ENCODE peak calls at places on chromosomes 16 and 17, in nine cellular contexts. M is neural progenitor cell; B is aorta; I is GM12878; W is left ventricle myocardium inferior; V is CD8-positive, alpha-beta T cell; U is A549; K is body of pancreas; T is stomach. S is an unnamed sample. For H3K4me1, the result is how much of the 10 kb centered on the place peaks cover.

GRCh38 chr17:61005358-61005757 is 327.7 kb downstream of the BCAS3 start:
- DNase-seq in M (no peak), B (no peak), I (no peak), W (no peak), V (no peak), U (no peak), K (no peak), T (no peak), S (no peak)

GRCh38 chr17:78779848-78780247 is 2.2 kb downstream of the CYTH1 start:
- DNase-seq in M (peak), B (peak), I (no peak), W (no peak), V (peak), U (no peak), K (no peak), T (no peak), S (peak)

GRCh38 chr17:48215583-48216139 is 108.1 kb downstream of the SNX11 start:
- DNase-seq in M (peak), B (no peak), I (no peak), W (no peak), V (no peak), U (peak), K (no peak), T (no peak), S (peak)

GRCh38 chr16:66588981-66589713 is 9.9 kb downstream of the CMTM2 start:
- DNase-seq in M (peak), B (no peak), I (no peak), W (no peak), V (peak), U (peak), K (peak), T (peak), S (peak)

GRCh38 chr17:26774291-26775218 is 519.4 kb upstream of the WSB1 start:
- DNase-seq in M (no peak), B (peak), I (no peak), W (no peak), V (no peak), U (no peak), K (no peak), T (no peak), S (no peak)

GRCh38 chr16:8936421-8936820 is 27.3 kb downstream of the USP7 start:
- DNase-seq in M (peak), B (no peak), I (no peak), W (no peak), V (peak), U (peak), K (peak), T (peak), S (peak)

GRCh38 chr17:73455050-73455687 is 143.4 kb upstream of the CDC42EP4 start:
- DNase-seq in M (no peak), B (peak), I (no peak), W (no peak), V (no peak), U (no peak), K (peak), T (peak), S (peak)

GRCh38 chr17:72538443-72538842 is 417.6 kb downstream of the SOX9 start:
- DNase-seq in M (no peak), B (no peak), I (no peak), W (no peak), V (no peak), U (no peak), K (no peak), T (no peak), S (no peak)

GRCh38 chr17:58501451-58501850 is 13.0 kb downstream of the MTMR4 start:
- DNase-seq in M (no peak), B (no peak), I (no peak), W (no peak), V (no peak), U (no peak), K (no peak), T (no peak), S (no peak)

GRCh38 chr16:57592591-57593003 is 35.8 kb upstream of the ADGRG1 start:
- DNase-seq in M (no peak), B (peak), I (no peak), W (no peak), V (peak), U (no peak), K (no peak), T (peak), S (peak)
- H3K4me1 ChIP-seq in M (under half), B (under half), I (under half), W (under half), V (under half), U (under half), K (under half), T (under half), S (under half)

GRCh38 chr16:29011851-29012250 is 27.0 kb downstream of the LAT start:
- DNase-seq in M (no peak), B (no peak), I (no peak), W (no peak), V (no peak), U (no peak), K (no peak), T (no peak), S (no peak)

GRCh38 chr16:29007865-29008593 is 23.2 kb downstream of the LAT start:
- DNase-seq in M (no peak), B (no peak), I (no peak), W (no peak), V (peak), U (no peak), K (no peak), T (no peak), S (no peak)

GRCh38 chr16:29011112-29011511 is 26.3 kb downstream of the LAT start:
- DNase-seq in M (peak), B (no peak), I (no peak), W (no peak), V (no peak), U (no peak), K (no peak), T (no peak), S (no peak)

GRCh38 chr16:29009838-29010166 is 24.9 kb downstream of the LAT start:
- DNase-seq in M (no peak), B (no peak), I (no peak), W (no peak), V (no peak), U (no peak), K (no peak), T (no peak), S (no peak)

DNA sequence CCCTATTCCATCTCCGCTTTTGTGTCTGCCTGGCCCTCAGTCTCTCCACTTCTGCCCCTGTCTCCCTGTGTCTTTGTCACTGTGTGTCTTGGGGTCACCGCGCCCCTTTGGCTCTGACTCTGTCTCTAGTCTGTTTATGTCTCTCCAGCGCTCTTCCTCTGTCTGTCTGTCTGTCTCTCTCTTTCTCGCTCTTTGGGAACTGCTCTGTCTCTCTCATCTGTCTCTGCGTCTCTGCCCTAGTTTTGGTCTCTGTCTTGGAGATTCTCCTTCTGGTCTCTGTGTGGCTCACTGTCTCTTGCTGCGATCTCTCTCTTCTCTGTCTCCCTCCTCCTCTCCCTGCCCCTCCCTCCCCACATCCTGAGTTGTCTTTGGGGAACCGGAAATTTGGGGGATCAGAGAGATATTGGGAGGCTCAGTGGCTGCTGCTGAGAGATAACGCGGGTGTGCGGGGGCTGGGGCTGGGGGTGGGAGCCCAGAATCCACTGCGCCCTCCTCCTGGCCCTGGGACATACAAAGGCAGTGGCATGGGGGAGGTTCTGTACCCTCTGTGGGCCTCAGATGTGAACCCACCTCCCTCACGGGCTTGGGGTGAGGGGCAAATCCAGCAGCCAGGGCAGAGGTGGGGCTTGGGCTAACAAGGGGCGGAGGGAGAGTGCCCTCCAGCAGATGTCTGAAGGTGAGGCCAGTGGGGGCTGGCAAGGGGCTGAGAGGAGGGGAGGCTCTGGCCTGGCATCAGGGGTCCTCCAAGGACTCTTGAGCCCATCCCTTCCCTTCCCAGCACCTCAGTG is 24.4 kb downstream of the LAT start:
- DNase-seq in M (no peak), B (no peak), I (no peak), W (no peak), V (peak), U (no peak), K (no peak), T (no peak), S (no peak)
- H3K4me3 ChIP-seq in M (no peak), B (no peak), I (no peak), W (no peak), V (peak), U (no peak), K (no peak), T (no peak), S (no peak)

GRCh38 chr17:80053102-80053501 is 16.7 kb downstream of the CCDC40 start:
- DNase-seq in M (no peak), B (no peak), I (no peak), W (no peak), V (no peak), U (no peak), K (no peak), T (no peak), S (no peak)
- H3K27ac ChIP-seq in M (no peak), B (no peak), I (no peak), W (no peak), V (no peak), U (no peak), K (no peak), T (no peak), S (no peak)

GRCh38 chr17:35244345-35245195 is 1.7 kb downstream of the SLFN5 start:
- DNase-seq in M (peak), B (peak), I (no peak), W (peak), V (peak), U (peak), K (peak), T (peak), S (peak)

GRCh38 chr17:35243459-35244204 is 760 bp downstream of the SLFN5 start:
- DNase-seq in M (peak), B (no peak), I (no peak), W (peak), V (peak), U (peak), K (peak), T (peak), S (peak)

GRCh38 chr17:35241520-35241919 is 1.4 kb upstream of the SLFN5 start:
- DNase-seq in M (no peak), B (no peak), I (no peak), W (no peak), V (peak), U (no peak), K (peak), T (no peak), S (no peak)

GRCh38 chr17:35242158-35242804 is 591 bp upstream of the SLFN5 start:
- DNase-seq in M (peak), B (peak), I (no peak), W (peak), V (peak), U (peak), K (peak), T (peak), S (peak)

GRCh38 chr17:35242805-35243458 is at the start of gene SLFN5:
- DNase-seq in M (peak), B (peak), I (peak), W (peak), V (peak), U (peak), K (peak), T (peak), S (peak)
- H3K4me1 ChIP-seq in M (under half), B (under half), I (under half), W (under half), V (under half), U (under half), K (under half), T (under half), S (under half)

DNA sequence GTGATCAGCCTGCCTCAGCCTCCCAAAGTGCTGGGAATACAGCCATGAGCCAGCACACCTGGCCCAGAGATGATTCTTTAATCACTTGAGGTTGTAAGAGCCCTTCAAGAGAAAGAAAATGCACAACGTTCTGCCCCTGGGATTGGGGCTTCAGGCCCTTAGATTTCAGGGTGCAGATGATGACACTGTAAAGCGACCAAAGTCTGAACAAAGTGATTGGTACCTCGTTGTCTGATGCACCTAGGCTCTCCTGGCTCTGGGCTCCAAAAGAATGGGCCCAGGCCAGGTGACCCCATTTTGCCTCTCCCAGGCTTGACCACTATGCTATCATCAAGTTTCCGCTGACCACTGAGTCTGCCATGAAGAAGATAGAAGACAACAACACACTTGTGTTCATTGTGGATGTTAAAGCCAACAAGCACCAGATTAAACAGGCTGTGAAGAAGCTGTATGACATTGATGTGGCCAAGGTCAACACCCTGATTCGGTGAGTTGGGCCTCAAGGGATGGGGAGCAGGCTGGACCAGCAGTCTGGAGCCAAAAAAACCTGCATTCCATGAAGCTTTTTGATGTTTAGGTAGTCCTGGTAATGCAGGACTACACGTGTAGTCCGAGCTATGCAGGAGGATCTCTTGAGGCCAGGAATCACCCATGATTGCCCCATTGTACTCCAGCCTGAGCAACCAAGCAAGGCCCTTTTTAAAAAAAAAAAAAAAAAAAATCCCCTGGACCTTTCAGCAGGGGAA is 2.8 kb downstream of the RPL23A start:
- DNase-seq in M (no peak), B (no peak), I (no peak), W (no peak), V (no peak), U (no peak), K (no peak), T (no peak), S (no peak)
- H3K4me3 ChIP-seq in M (peak), B (no peak), I (peak), W (no peak), V (no peak), U (peak), K (no peak), T (peak), S (no peak)

GRCh38 chr16:30565984-30566383 is 5.5 kb downstream of the ZNF688 start:
- DNase-seq in M (no peak), B (no peak), I (no peak), W (no peak), V (no peak), U (no peak), K (no peak), T (no peak), S (no peak)
- H3K27ac ChIP-seq in M (no peak), B (no peak), I (no peak), W (no peak), V (no peak), U (no peak), K (no peak), T (no peak), S (no peak)

S was measured in small intestine.